ENCODE peak calls at places on chromosome 2, in four cellular contexts. One of them, this sample, is unnamed.

GRCh38 chr2:118635891-118636290 is 211.6 kb downstream of the EN1 start:
- DNase-seq in hepatocyte: no peak
- DNase-seq in HT-29: no peak
- DNase-seq in breast epithelium: no peak
- DNase-seq in this sample: no peak

GRCh38 chr2:30708491-30709290 is 98.6 kb downstream of the CAPN13 start:
- DNase-seq in hepatocyte: no peak
- DNase-seq in HT-29: peak; percentile 21
- DNase-seq in breast epithelium: no peak
- DNase-seq in this sample: no peak

GRCh38 chr2:73142937-73143336 is 30.2 kb upstream of the RAB11FIP5 start:
- DNase-seq in hepatocyte: no peak
- DNase-seq in HT-29: no peak
- DNase-seq in breast epithelium: no peak
- DNase-seq in this sample: no peak

GRCh38 chr2:224640694-224641093 is 55.5 kb upstream of the CUL3 start:
- DNase-seq in hepatocyte: no peak
- DNase-seq in HT-29: no peak
- DNase-seq in breast epithelium: no peak
- DNase-seq in this sample: no peak

GRCh38 chr2:130823886-130824491 is 12.7 kb upstream of the ARHGEF4 start:
- DNase-seq in hepatocyte: no peak
- DNase-seq in HT-29: no peak
- DNase-seq in breast epithelium: no peak
- DNase-seq in this sample: no peak

GRCh38 chr2:16640024-16640423 is 25.6 kb downstream of the CYRIA start:
- DNase-seq in hepatocyte: no peak
- DNase-seq in HT-29: no peak
- DNase-seq in breast epithelium: no peak
- DNase-seq in this sample: no peak

GRCh38 chr2:124978597-124978996 is 953.5 kb downstream of the CNTNAP5 start:
- DNase-seq in hepatocyte: peak; percentile 9
- DNase-seq in HT-29: no peak
- DNase-seq in breast epithelium: no peak
- DNase-seq in this sample: no peak

GRCh38 chr2:216635701-216636541 is 2.7 kb downstream of the IGFBP2 start:
- DNase-seq in hepatocyte: no peak
- DNase-seq in HT-29: no peak
- DNase-seq in breast epithelium: peak; percentile 48
- DNase-seq in this sample: no peak

GRCh38 chr2:72819501-72819900 is 6.3 kb downstream of the EXOC6B start:
- DNase-seq in hepatocyte: no peak
- DNase-seq in HT-29: no peak
- DNase-seq in breast epithelium: no peak
- DNase-seq in this sample: no peak

GRCh38 chr2:158693476-158693875 is 101.6 kb upstream of the DAPL1 start:
- DNase-seq in hepatocyte: no peak
- DNase-seq in HT-29: no peak
- DNase-seq in breast epithelium: no peak
- DNase-seq in this sample: no peak

GRCh38 chr2:151947524-151948165 is 119.4 kb upstream of the ARL5A start:
- DNase-seq in hepatocyte: no peak
- DNase-seq in HT-29: no peak
- DNase-seq in breast epithelium: peak; percentile 24
- DNase-seq in this sample: no peak

GRCh38 chr2:44112096-44112495 is 56.6 kb upstream of the PPM1B start:
- DNase-seq in hepatocyte: no peak
- DNase-seq in HT-29: no peak
- DNase-seq in breast epithelium: no peak
- DNase-seq in this sample: no peak

GRCh38 chr2:190722825-190723224 is 73.9 kb downstream of the NAB1 start:
- DNase-seq in hepatocyte: no peak
- DNase-seq in HT-29: no peak
- DNase-seq in breast epithelium: no peak
- DNase-seq in this sample: no peak

GRCh38 chr2:177029501-177029900 is 183.1 kb upstream of the HNRNPA3 start:
- DNase-seq in hepatocyte: no peak
- DNase-seq in HT-29: peak; percentile 63
- DNase-seq in breast epithelium: no peak
- DNase-seq in this sample: no peak

GRCh38 chr2:134778372-134778771 is 59.6 kb upstream of the TMEM163 start:
- DNase-seq in hepatocyte: no peak
- DNase-seq in HT-29: peak; percentile 19
- DNase-seq in breast epithelium: no peak
- DNase-seq in this sample: no peak

GRCh38 chr2:105287692-105288091 is 41.8 kb downstream of the TGFBRAP1 start:
- DNase-seq in hepatocyte: peak; percentile 46
- DNase-seq in HT-29: peak; percentile 54
- DNase-seq in breast epithelium: no peak
- DNase-seq in this sample: no peak

GRCh38 chr2:133532919-133533318 is 35.3 kb downstream of the NCKAP5 start:
- DNase-seq in hepatocyte: no peak
- DNase-seq in HT-29: no peak
- DNase-seq in breast epithelium: no peak
- DNase-seq in this sample: no peak

GRCh38 chr2:171272039-171272438 is 111.3 kb upstream of the TLK1 start:
- DNase-seq in hepatocyte: peak; percentile 69
- DNase-seq in HT-29: peak; percentile 76
- DNase-seq in breast epithelium: peak; percentile 75
- DNase-seq in this sample: no peak

GRCh38 chr2:190841707-190842505 is 38.7 kb upstream of the GLS start:
- DNase-seq in hepatocyte: no peak
- DNase-seq in HT-29: no peak
- DNase-seq in breast epithelium: no peak
- DNase-seq in this sample: no peak

GRCh38 chr2:230323385-230324106 is 3.4 kb upstream of the SP140L start:
- DNase-seq in hepatocyte: no peak
- DNase-seq in HT-29: no peak
- DNase-seq in breast epithelium: no peak
- DNase-seq in this sample: no peak

GRCh38 chr2:73089270-73090030 is 17.9 kb upstream of the SFXN5 start:
- DNase-seq in hepatocyte: peak; percentile 91
- DNase-seq in HT-29: peak; percentile 48
- DNase-seq in breast epithelium: no peak
- DNase-seq in this sample: no peak

GRCh38 chr2:233489666-233490065 is 76.9 kb downstream of the USP40 start:
- DNase-seq in hepatocyte: no peak
- DNase-seq in HT-29: no peak
- DNase-seq in breast epithelium: no peak
- DNase-seq in this sample: no peak

GRCh38 chr2:39725401-39725800 is 53.7 kb downstream of the THUMPD2 start:
- DNase-seq in hepatocyte: no peak
- DNase-seq in HT-29: no peak
- DNase-seq in breast epithelium: peak; percentile 65
- DNase-seq in this sample: no peak

GRCh38 chr2:230097424-230097823 is 28.7 kb upstream of the SLC16A14 start:
- DNase-seq in hepatocyte: no peak
- DNase-seq in HT-29: no peak
- DNase-seq in breast epithelium: no peak
- DNase-seq in this sample: no peak

GRCh38 chr2:101795033-101795432 is 97.5 kb downstream of the MAP4K4 start:
- DNase-seq in hepatocyte: no peak
- DNase-seq in HT-29: no peak
- DNase-seq in breast epithelium: no peak
- DNase-seq in this sample: no peak

GRCh38 chr2:86785456-86785855 is 5.3 kb downstream of the CD8A start:
- DNase-seq in hepatocyte: no peak
- DNase-seq in HT-29: no peak
- DNase-seq in breast epithelium: no peak
- DNase-seq in this sample: no peak

GRCh38 chr2:113234721-113235346 is 43.9 kb downstream of the PAX8 start:
- DNase-seq in hepatocyte: no peak
- DNase-seq in HT-29: no peak
- DNase-seq in breast epithelium: no peak
- DNase-seq in this sample: no peak

GRCh38 chr2:233264667-233265066 is 13.2 kb downstream of the ATG16L1 start:
- DNase-seq in hepatocyte: no peak
- DNase-seq in HT-29: no peak
- DNase-seq in breast epithelium: no peak
- DNase-seq in this sample: no peak

GRCh38 chr2:60936757-60937156 is 55.4 kb downstream of the REL start:
- DNase-seq in hepatocyte: no peak
- DNase-seq in HT-29: no peak
- DNase-seq in breast epithelium: no peak
- DNase-seq in this sample: no peak

GRCh38 chr2:200814276-200814815 is 2.6 kb downstream of the BZW1 start:
- DNase-seq in hepatocyte: no peak
- DNase-seq in HT-29: no peak
- DNase-seq in breast epithelium: no peak
- DNase-seq in this sample: no peak

GRCh38 chr2:233084488-233084887 is 24.3 kb downstream of the INPP5D start:
- DNase-seq in hepatocyte: no peak
- DNase-seq in HT-29: no peak
- DNase-seq in breast epithelium: peak; percentile 43
- DNase-seq in this sample: no peak

GRCh38 chr2:74037379-74037860 is 52.7 kb downstream of the TET3 start:
- DNase-seq in hepatocyte: no peak
- DNase-seq in HT-29: no peak
- DNase-seq in breast epithelium: no peak
- DNase-seq in this sample: no peak

GRCh38 chr2:322326-322725 is 34.4 kb upstream of the ALKAL2 start:
- DNase-seq in hepatocyte: no peak
- DNase-seq in HT-29: no peak
- DNase-seq in breast epithelium: no peak
- DNase-seq in this sample: no peak

GRCh38 chr2:14427982-14428567 is 204.4 kb upstream of the LRATD1 start:
- DNase-seq in hepatocyte: no peak
- DNase-seq in HT-29: no peak
- DNase-seq in breast epithelium: no peak
- DNase-seq in this sample: no peak

GRCh38 chr2:96554293-96555145 is 18.0 kb downstream of the ARID5A start:
- DNase-seq in hepatocyte: peak; percentile 71
- DNase-seq in HT-29: peak; percentile 54
- DNase-seq in breast epithelium: peak; percentile 68
- DNase-seq in this sample: no peak

GRCh38 chr2:157331696-157332095 is 6.1 kb upstream of the ERMN start:
- DNase-seq in hepatocyte: no peak
- DNase-seq in HT-29: no peak
- DNase-seq in breast epithelium: no peak
- DNase-seq in this sample: no peak

GRCh38 chr2:220224711-220225519 is 597.5 kb downstream of the SLC4A3 start:
- DNase-seq in hepatocyte: no peak
- DNase-seq in HT-29: peak; percentile 44
- DNase-seq in breast epithelium: no peak
- DNase-seq in this sample: no peak

GRCh38 chr2:115389024-115389423 is 946.6 kb downstream of the DPP10 start:
- DNase-seq in hepatocyte: peak; percentile 21
- DNase-seq in HT-29: no peak
- DNase-seq in breast epithelium: no peak
- DNase-seq in this sample: no peak